ENCODE peak calls at places on chromosome 9, in six cellular contexts. One of them, this sample, is unnamed.

GRCh38 chr9:12972608-12973589 is 198.1 kb downstream of the LURAP1L start:
- DNase-seq in A549: no peak
- DNase-seq in NB4: no peak
- DNase-seq in GM12878: no peak
- DNase-seq in adrenal gland: no peak
- DNase-seq in transverse colon: peak
- DNase-seq in this sample: no peak

GRCh38 chr9:109972026-109973005 is 192.3 kb downstream of the PALM2AKAP2 start:
- DNase-seq in GM12878: peak
- DNase-seq in NB4: peak
- DNase-seq in A549: no peak
- DNase-seq in adrenal gland: no peak
- DNase-seq in transverse colon: no peak
- DNase-seq in this sample: no peak

GRCh38 chr9:132087438-132088030 is 7.9 kb upstream of the MED27 start:
- DNase-seq in adrenal gland: no peak
- DNase-seq in A549: no peak
- DNase-seq in NB4: no peak
- DNase-seq in transverse colon: no peak
- DNase-seq in GM12878: no peak
- DNase-seq in this sample: no peak

GRCh38 chr9:34403554-34404380 is 27.1 kb upstream of the MYORG start:
- DNase-seq in A549: peak
- DNase-seq in transverse colon: peak
- DNase-seq in NB4: peak
- DNase-seq in adrenal gland: peak
- DNase-seq in GM12878: no peak
- DNase-seq in this sample: peak

GRCh38 chr9:129078691-129079503 is 2.0 kb upstream of the DOLPP1 start:
- DNase-seq in GM12878: no peak
- DNase-seq in NB4: no peak
- DNase-seq in A549: no peak
- DNase-seq in adrenal gland: no peak
- DNase-seq in transverse colon: peak
- DNase-seq in this sample: no peak

GRCh38 chr9:128917151-128917849 is 3.5 kb upstream of the PHYHD1 start:
- DNase-seq in GM12878: no peak
- DNase-seq in adrenal gland: peak
- DNase-seq in NB4: no peak
- DNase-seq in transverse colon: peak
- DNase-seq in A549: peak
- DNase-seq in this sample: peak

GRCh38 chr9:16337322-16338029 is 533.0 kb downstream of the BNC2 start:
- DNase-seq in NB4: no peak
- DNase-seq in transverse colon: no peak
- DNase-seq in A549: peak
- DNase-seq in GM12878: no peak
- DNase-seq in adrenal gland: peak
- DNase-seq in this sample: no peak

GRCh38 chr9:125066839-125067619 is 76.3 kb downstream of the SCAI start:
- DNase-seq in NB4: no peak
- DNase-seq in adrenal gland: no peak
- DNase-seq in A549: no peak
- DNase-seq in transverse colon: no peak
- DNase-seq in GM12878: no peak
- DNase-seq in this sample: no peak

GRCh38 chr9:86983260-86984255 is 36.3 kb upstream of the GAS1 start:
- DNase-seq in GM12878: no peak
- DNase-seq in adrenal gland: peak
- DNase-seq in transverse colon: no peak
- DNase-seq in NB4: no peak
- DNase-seq in A549: no peak
- DNase-seq in this sample: peak

GRCh38 chr9:38371495-38371894 is 21.0 kb upstream of the ALDH1B1 start:
- DNase-seq in GM12878: peak
- DNase-seq in transverse colon: peak
- DNase-seq in A549: peak
- DNase-seq in NB4: peak
- DNase-seq in adrenal gland: peak
- DNase-seq in this sample: peak

GRCh38 chr9:129568560-129569505 is 52.1 kb downstream of the C9orf50 start:
- DNase-seq in transverse colon: peak
- DNase-seq in NB4: peak
- DNase-seq in adrenal gland: peak
- DNase-seq in GM12878: no peak
- DNase-seq in A549: peak
- DNase-seq in this sample: peak

GRCh38 chr9:33166263-33167083 is 663 bp downstream of the B4GALT1 start:
- DNase-seq in transverse colon: peak
- DNase-seq in GM12878: no peak
- DNase-seq in NB4: peak
- DNase-seq in A549: no peak
- DNase-seq in adrenal gland: peak
- DNase-seq in this sample: no peak

GRCh38 chr9:14400658-14400995 is 86.7 kb upstream of the NFIB start:
- DNase-seq in transverse colon: peak
- DNase-seq in GM12878: no peak
- DNase-seq in A549: peak
- DNase-seq in adrenal gland: peak
- DNase-seq in NB4: peak
- DNase-seq in this sample: peak

GRCh38 chr9:2087500-2088313 is 72.6 kb downstream of the SMARCA2 start:
- DNase-seq in transverse colon: no peak
- DNase-seq in A549: peak
- DNase-seq in GM12878: peak
- DNase-seq in NB4: peak
- DNase-seq in adrenal gland: no peak
- DNase-seq in this sample: no peak

GRCh38 chr9:33143241-33143642 is 23.9 kb downstream of the B4GALT1 start:
- DNase-seq in GM12878: no peak
- DNase-seq in adrenal gland: peak
- DNase-seq in transverse colon: peak
- DNase-seq in NB4: peak
- DNase-seq in A549: peak
- DNase-seq in this sample: no peak

GRCh38 chr9:82037126-82037525 is 48.6 kb downstream of the SPATA31D1 start:
- DNase-seq in adrenal gland: no peak
- DNase-seq in A549: no peak
- DNase-seq in NB4: no peak
- DNase-seq in transverse colon: no peak
- DNase-seq in GM12878: no peak
- DNase-seq in this sample: no peak

GRCh38 chr9:84277646-84278045 is 62.9 kb downstream of the SLC28A3 start:
- DNase-seq in adrenal gland: no peak
- DNase-seq in NB4: no peak
- DNase-seq in A549: no peak
- DNase-seq in GM12878: no peak
- DNase-seq in transverse colon: no peak
- DNase-seq in this sample: no peak

GRCh38 chr9:84758817-84759216 is 89.3 kb downstream of the NTRK2 start:
- DNase-seq in A549: no peak
- DNase-seq in transverse colon: no peak
- DNase-seq in NB4: no peak
- DNase-seq in GM12878: no peak
- DNase-seq in adrenal gland: no peak
- DNase-seq in this sample: no peak

GRCh38 chr9:130120832-130121231 is 51.4 kb upstream of the NCS1 start:
- DNase-seq in NB4: no peak
- DNase-seq in A549: no peak
- DNase-seq in transverse colon: no peak
- DNase-seq in adrenal gland: no peak
- DNase-seq in GM12878: no peak
- DNase-seq in this sample: no peak

GRCh38 chr9:80605129-80605528 is 1033.4 kb downstream of the TLE4 start:
- DNase-seq in transverse colon: no peak
- DNase-seq in GM12878: no peak
- DNase-seq in NB4: peak
- DNase-seq in A549: peak
- DNase-seq in adrenal gland: no peak
- DNase-seq in this sample: no peak

GRCh38 chr9:83013261-83013610 is 49.7 kb downstream of the RASEF start:
- DNase-seq in A549: peak
- DNase-seq in transverse colon: no peak
- DNase-seq in adrenal gland: no peak
- DNase-seq in GM12878: no peak
- DNase-seq in NB4: no peak
- DNase-seq in this sample: no peak

GRCh38 chr9:101485873-101486692 is 47.6 kb upstream of the RNF20 start:
- DNase-seq in NB4: no peak
- DNase-seq in transverse colon: peak
- DNase-seq in adrenal gland: peak
- DNase-seq in GM12878: no peak
- DNase-seq in A549: peak
- DNase-seq in this sample: peak

GRCh38 chr9:95307538-95307937 is 10.0 kb downstream of the FANCC start:
- DNase-seq in A549: no peak
- DNase-seq in adrenal gland: no peak
- DNase-seq in transverse colon: no peak
- DNase-seq in GM12878: no peak
- DNase-seq in NB4: peak
- DNase-seq in this sample: no peak

GRCh38 chr9:110197330-110198187 is 10.4 kb downstream of the C9orf152 start:
- DNase-seq in transverse colon: peak
- DNase-seq in NB4: no peak
- DNase-seq in adrenal gland: no peak
- DNase-seq in GM12878: no peak
- DNase-seq in A549: peak
- DNase-seq in this sample: no peak

GRCh38 chr9:90053027-90053426 is 448.2 kb downstream of the GADD45G start:
- DNase-seq in NB4: peak
- DNase-seq in A549: peak
- DNase-seq in adrenal gland: peak
- DNase-seq in transverse colon: no peak
- DNase-seq in GM12878: no peak
- DNase-seq in this sample: no peak

GRCh38 chr9:131499254-131499653 is 3.5 kb upstream of the POMT1 start:
- DNase-seq in A549: no peak
- DNase-seq in adrenal gland: no peak
- DNase-seq in transverse colon: no peak
- DNase-seq in NB4: no peak
- DNase-seq in GM12878: no peak
- DNase-seq in this sample: no peak

GRCh38 chr9:94167055-94167346 is 82.7 kb downstream of the PTPDC1 start:
- DNase-seq in adrenal gland: no peak
- DNase-seq in GM12878: no peak
- DNase-seq in A549: no peak
- DNase-seq in transverse colon: no peak
- DNase-seq in NB4: no peak
- DNase-seq in this sample: no peak
- TF ChIP-seq POLR2A in adrenal gland: peak
- TF ChIP-seq POLR2A in GM12878: no peak
- TF ChIP-seq POLR2A in A549: no peak
- TF ChIP-seq POLR2A in transverse colon: peak
- TF ChIP-seq POLR2A in NB4: no peak
- TF ChIP-seq POLR2A in this sample: no peak

GRCh38 chr9:136419092-136419420 is 8.6 kb downstream of the PMPCA start:
- DNase-seq in A549: no peak
- DNase-seq in transverse colon: no peak
- DNase-seq in NB4: no peak
- DNase-seq in adrenal gland: no peak
- DNase-seq in GM12878: no peak
- DNase-seq in this sample: no peak
- TF ChIP-seq POLR2A in A549: no peak
- TF ChIP-seq POLR2A in transverse colon: no peak
- TF ChIP-seq POLR2A in NB4: no peak
- TF ChIP-seq POLR2A in adrenal gland: no peak
- TF ChIP-seq POLR2A in GM12878: no peak
- TF ChIP-seq POLR2A in this sample: no peak

GRCh38 chr9:113526231-113526746 is 62.8 kb downstream of the RGS3 start:
- DNase-seq in NB4: no peak
- DNase-seq in adrenal gland: no peak
- DNase-seq in transverse colon: no peak
- DNase-seq in A549: no peak
- DNase-seq in GM12878: no peak
- DNase-seq in this sample: no peak
- TF ChIP-seq POLR2A in NB4: no peak
- TF ChIP-seq POLR2A in adrenal gland: no peak
- TF ChIP-seq POLR2A in transverse colon: no peak
- TF ChIP-seq POLR2A in A549: no peak
- TF ChIP-seq POLR2A in GM12878: no peak
- TF ChIP-seq POLR2A in this sample: no peak

DNA sequence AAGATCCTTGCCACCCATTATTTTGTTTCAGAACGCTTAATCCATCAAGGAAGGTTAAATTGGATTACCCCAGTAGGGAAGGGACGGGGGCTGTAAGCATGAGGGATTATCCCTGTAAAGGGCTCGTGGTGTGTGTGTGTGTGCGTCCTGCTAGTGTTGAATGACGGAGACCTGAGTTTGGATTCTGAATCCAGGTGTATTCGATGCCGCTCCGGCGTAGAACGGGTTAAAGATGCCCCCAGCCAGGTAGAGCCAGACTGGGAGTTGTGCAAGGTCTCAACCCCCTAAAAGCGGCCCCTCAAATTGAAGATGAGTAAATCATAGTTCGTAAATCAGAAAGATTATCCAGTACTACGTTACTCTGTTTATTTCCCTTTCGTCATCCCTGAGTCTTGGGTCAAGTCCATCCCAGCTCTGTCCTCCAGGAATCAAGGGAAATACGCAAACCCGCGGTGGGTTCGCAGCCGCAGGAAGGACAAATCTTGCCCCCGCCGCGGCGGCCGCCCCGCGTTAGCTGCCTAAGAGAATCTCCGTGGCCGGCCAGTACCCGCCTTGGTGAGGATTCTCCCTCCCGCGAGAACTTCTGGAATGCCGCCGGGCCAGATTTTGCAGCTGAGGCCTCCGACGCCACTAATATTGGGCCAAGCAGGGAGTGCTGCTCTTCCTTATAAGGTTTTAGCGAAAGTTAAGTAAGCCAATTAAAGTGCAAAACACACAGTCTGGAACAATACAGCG is 586 bp upstream of the MTAP start:
- DNase-seq in A549: peak
- DNase-seq in transverse colon: peak
- DNase-seq in adrenal gland: peak
- DNase-seq in GM12878: no peak
- DNase-seq in NB4: no peak
- DNase-seq in this sample: peak
- TF ChIP-seq POLR2A in A549: no peak
- TF ChIP-seq POLR2A in transverse colon: no peak
- TF ChIP-seq POLR2A in adrenal gland: no peak
- TF ChIP-seq POLR2A in GM12878: no peak
- TF ChIP-seq POLR2A in NB4: no peak
- TF ChIP-seq POLR2A in this sample: no peak

GRCh38 chr9:137200311-137201204 is at the start of gene TPRN:
- DNase-seq in A549: peak
- DNase-seq in GM12878: peak
- DNase-seq in adrenal gland: peak
- DNase-seq in transverse colon: peak
- DNase-seq in NB4: peak
- DNase-seq in this sample: peak
- TF ChIP-seq POLR2A in A549: peak
- TF ChIP-seq POLR2A in GM12878: peak
- TF ChIP-seq POLR2A in adrenal gland: peak
- TF ChIP-seq POLR2A in transverse colon: peak
- TF ChIP-seq POLR2A in NB4: peak
- TF ChIP-seq POLR2A in this sample: peak

This sample was measured in ovary.